ENCODE peak calls at places on chromosome 22, in nine cellular contexts. L, U, V, I, T, R, G, X and W are unnamed samples.

GRCh38 chr22:37053310-37054077 is 2.0 kb downstream of the KCTD17 start:
- DNase-seq in L (no peak), U (no peak), V (no peak), I (no peak), T (no peak), R (peak), G (no peak), X (no peak), W (no peak)

GRCh38 chr22:35783943-35784614 is 66.4 kb downstream of the APOL5 start:
- DNase-seq in L (peak), U (no peak), V (no peak), I (no peak), T (no peak), R (no peak), G (peak), X (no peak), W (peak)

GRCh38 chr22:36246718-36247117 is 6.2 kb upstream of the APOL1 start:
- DNase-seq in L (no peak), U (no peak), V (no peak), I (no peak), T (no peak), R (no peak), G (no peak), X (no peak), W (no peak)

GRCh38 chr22:17260291-17260690 is 41.1 kb upstream of the ADA2 start:
- DNase-seq in L (no peak), U (no peak), V (no peak), I (no peak), T (no peak), R (no peak), G (no peak), X (no peak), W (no peak)

GRCh38 chr22:33841281-33842005 is 78.8 kb downstream of the LARGE1 start:
- DNase-seq in L (no peak), U (no peak), V (no peak), I (no peak), T (no peak), R (no peak), G (no peak), X (no peak), W (no peak)

GRCh38 chr22:32539631-32540449 is 65.2 kb downstream of the FBXO7 start:
- DNase-seq in L (peak), U (no peak), V (no peak), I (no peak), T (no peak), R (no peak), G (no peak), X (no peak), W (no peak)

GRCh38 chr22:35961480-35961902 is 67.1 kb downstream of the RBFOX2 start:
- DNase-seq in L (peak), U (no peak), V (peak), I (peak), T (no peak), R (peak), G (peak), X (peak), W (peak)

GRCh38 chr22:30268331-30268730 is 1.7 kb upstream of the OSM start:
- DNase-seq in L (no peak), U (no peak), V (no peak), I (no peak), T (no peak), R (no peak), G (no peak), X (no peak), W (no peak)

GRCh38 chr22:48140261-48140660 is 1377.8 kb downstream of the TBC1D22A start:
- DNase-seq in L (no peak), U (no peak), V (no peak), I (no peak), T (no peak), R (no peak), G (no peak), X (no peak), W (no peak)

GRCh38 chr22:48496226-48496845 is 1331.3 kb downstream of the BRD1 start:
- DNase-seq in L (no peak), U (no peak), V (no peak), I (no peak), T (no peak), R (peak), G (no peak), X (no peak), W (no peak)

GRCh38 chr22:32480238-32480637 is 5.6 kb downstream of the FBXO7 start:
- DNase-seq in L (no peak), U (no peak), V (no peak), I (no peak), T (no peak), R (no peak), G (no peak), X (no peak), W (no peak)

GRCh38 chr22:33361581-33361980 is 303.4 kb upstream of the SYN3 start:
- DNase-seq in L (peak), U (no peak), V (no peak), I (no peak), T (no peak), R (no peak), G (no peak), X (peak), W (no peak)

GRCh38 chr22:47176573-47177333 is 414.3 kb downstream of the TBC1D22A start:
- DNase-seq in L (no peak), U (no peak), V (peak), I (no peak), T (no peak), R (peak), G (no peak), X (no peak), W (no peak)

GRCh38 chr22:36303874-36304273 is 50.9 kb downstream of the APOL1 start:
- DNase-seq in L (no peak), U (no peak), V (no peak), I (no peak), T (no peak), R (no peak), G (no peak), X (no peak), W (no peak)

GRCh38 chr22:44099696-44100095 is 75.6 kb downstream of the PARVB start:
- DNase-seq in L (no peak), U (no peak), V (no peak), I (no peak), T (no peak), R (no peak), G (no peak), X (no peak), W (no peak)

GRCh38 chr22:48004038-48004437 is 1241.6 kb downstream of the TBC1D22A start:
- DNase-seq in L (no peak), U (no peak), V (no peak), I (no peak), T (no peak), R (no peak), G (no peak), X (no peak), W (no peak)

GRCh38 chr22:22171357-22172218 is 73.0 kb upstream of the VPREB1 start:
- DNase-seq in L (no peak), U (no peak), V (no peak), I (no peak), T (no peak), R (no peak), G (no peak), X (peak), W (no peak)

GRCh38 chr22:31829505-31829904 is 75.7 kb downstream of the DEPDC5 start:
- DNase-seq in L (peak), U (no peak), V (no peak), I (no peak), T (no peak), R (no peak), G (peak), X (no peak), W (peak)

GRCh38 chr22:37483594-37484114 is 2.5 kb downstream of the MFNG start:
- DNase-seq in L (peak), U (no peak), V (no peak), I (no peak), T (no peak), R (no peak), G (no peak), X (no peak), W (no peak)

GRCh38 chr22:37331034-37331428 is 48.7 kb downstream of the CYTH4 start:
- DNase-seq in L (peak), U (no peak), V (no peak), I (no peak), T (no peak), R (peak), G (no peak), X (no peak), W (no peak)

GRCh38 chr22:37499789-37500188 is 13.6 kb upstream of the MFNG start:
- DNase-seq in L (no peak), U (no peak), V (no peak), I (no peak), T (no peak), R (no peak), G (no peak), X (no peak), W (no peak)

GRCh38 chr22:30325065-30325720 is 1.5 kb downstream of the TBC1D10A start:
- DNase-seq in L (peak), U (no peak), V (peak), I (peak), T (no peak), R (no peak), G (no peak), X (peak), W (peak)

GRCh38 chr22:36184433-36185035 is 17.1 kb downstream of the APOL4 start:
- DNase-seq in L (peak), U (no peak), V (peak), I (no peak), T (no peak), R (no peak), G (no peak), X (no peak), W (no peak)

GRCh38 chr22:46749682-46750529 is 11.9 kb upstream of the CERK start:
- DNase-seq in L (no peak), U (no peak), V (no peak), I (no peak), T (no peak), R (no peak), G (no peak), X (no peak), W (no peak)

GRCh38 chr22:37019309-37020191 is at the start of the genes MPST and TST:
- DNase-seq in L (peak), U (peak), V (peak), I (peak), T (peak), R (peak), G (no peak), X (peak), W (no peak)

GRCh38 chr22:37661160-37661924 is 2.8 kb downstream of the PDXP start:
- DNase-seq in L (peak), U (no peak), V (no peak), I (no peak), T (no peak), R (no peak), G (no peak), X (peak), W (no peak)

GRCh38 chr22:31083377-31083768 is 2.3 kb downstream of the SMTN start:
- DNase-seq in L (no peak), U (peak), V (no peak), I (no peak), T (no peak), R (no peak), G (no peak), X (no peak), W (no peak)

GRCh38 chr22:18056802-18057474 is 20.9 kb upstream of the PEX26 start:
- DNase-seq in L (no peak), U (no peak), V (no peak), I (no peak), T (no peak), R (no peak), G (no peak), X (no peak), W (no peak)

GRCh38 chr22:17794726-17795125 is 20.5 kb upstream of the BID start:
- DNase-seq in L (no peak), U (no peak), V (no peak), I (no peak), T (no peak), R (no peak), G (no peak), X (no peak), W (no peak)

GRCh38 chr22:37898441-37899181 is 7.5 kb upstream of the MICALL1 start:
- DNase-seq in L (peak), U (peak), V (no peak), I (peak), T (no peak), R (peak), G (no peak), X (peak), W (no peak)

GRCh38 chr22:43483266-43483665 is 71.5 kb downstream of the MPPED1 start:
- DNase-seq in L (no peak), U (no peak), V (no peak), I (no peak), T (no peak), R (no peak), G (no peak), X (no peak), W (no peak)

DNA sequence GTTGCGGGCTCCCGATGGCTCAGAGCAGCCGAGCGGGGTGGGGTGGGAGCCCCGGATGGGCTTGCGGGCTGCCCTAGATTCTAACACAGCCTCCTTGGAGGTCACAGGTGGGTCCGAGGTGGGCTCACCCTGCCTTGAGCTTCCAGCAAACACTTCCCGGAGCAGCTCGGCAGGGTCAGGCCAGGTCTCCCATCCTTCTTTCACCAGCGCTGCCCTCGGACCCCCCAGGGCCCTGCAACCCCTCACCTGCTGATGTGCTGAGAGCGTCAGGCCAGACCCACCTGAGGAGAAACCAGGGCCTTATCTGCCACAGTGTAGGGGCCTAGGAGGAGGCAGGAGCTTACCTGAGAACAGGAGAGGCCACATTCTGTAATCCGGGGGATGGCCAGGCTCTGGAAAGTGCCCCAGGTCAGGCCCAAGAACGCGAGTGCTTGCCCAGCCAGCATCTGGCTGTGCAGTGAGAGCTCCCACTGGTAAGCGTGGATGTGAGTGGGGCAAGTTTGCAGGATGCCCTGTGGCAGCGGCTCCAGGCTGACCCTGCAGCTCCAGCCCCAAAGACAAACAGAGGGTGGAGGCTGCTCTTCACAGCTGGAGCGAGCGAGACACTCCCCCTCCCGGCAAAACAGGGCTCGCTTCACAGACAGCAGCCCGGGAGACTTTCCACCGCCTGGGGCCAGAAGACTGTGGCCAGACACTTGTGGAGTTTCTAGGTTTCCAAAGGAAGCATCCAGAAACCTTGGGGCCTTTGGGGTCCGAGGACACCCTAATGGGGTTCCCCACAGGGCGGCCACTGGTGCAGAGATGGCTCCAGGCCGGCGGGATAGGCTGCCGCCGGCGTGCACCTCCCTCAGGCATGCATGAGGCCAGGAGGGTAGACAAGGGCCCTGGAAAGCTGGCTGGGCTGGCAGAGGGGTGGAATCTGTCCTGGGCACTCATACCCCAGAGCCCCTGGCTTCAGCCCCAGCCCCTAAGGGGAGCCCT is at the start of gene IL17REL:
- DNase-seq in L (no peak), U (no peak), V (peak), I (no peak), T (no peak), R (no peak), G (no peak), X (no peak), W (no peak)
- TF ChIP-seq CTCF in L (peak), U (no peak), V (no peak), I (no peak), T (no peak), R (no peak), G (peak), X (no peak), W (peak)

GRCh38 chr22:38925571-38926041 is 31.8 kb upstream of the APOBEC3A start:
- DNase-seq in L (peak), U (no peak), V (no peak), I (peak), T (no peak), R (no peak), G (no peak), X (no peak), W (no peak)

GRCh38 chr22:38924197-38924952 is 33.0 kb upstream of the APOBEC3A start:
- DNase-seq in L (peak), U (peak), V (peak), I (peak), T (no peak), R (no peak), G (peak), X (no peak), W (peak)

GRCh38 chr22:38921126-38921525 is 36.3 kb upstream of the APOBEC3A start:
- DNase-seq in L (no peak), U (peak), V (no peak), I (peak), T (no peak), R (no peak), G (no peak), X (no peak), W (no peak)

GRCh38 chr22:38921801-38922200 is 35.6 kb upstream of the APOBEC3A start:
- DNase-seq in L (no peak), U (no peak), V (no peak), I (no peak), T (no peak), R (no peak), G (no peak), X (no peak), W (no peak)

GRCh38 chr22:38923463-38924196 is 33.8 kb upstream of the APOBEC3A start:
- DNase-seq in L (peak), U (peak), V (peak), I (peak), T (no peak), R (peak), G (peak), X (peak), W (peak)
- H3K4me3 ChIP-seq in L (peak), U (no peak), V (peak), I (no peak), T (no peak), R (peak), G (peak), X (no peak), W (peak)

DNA sequence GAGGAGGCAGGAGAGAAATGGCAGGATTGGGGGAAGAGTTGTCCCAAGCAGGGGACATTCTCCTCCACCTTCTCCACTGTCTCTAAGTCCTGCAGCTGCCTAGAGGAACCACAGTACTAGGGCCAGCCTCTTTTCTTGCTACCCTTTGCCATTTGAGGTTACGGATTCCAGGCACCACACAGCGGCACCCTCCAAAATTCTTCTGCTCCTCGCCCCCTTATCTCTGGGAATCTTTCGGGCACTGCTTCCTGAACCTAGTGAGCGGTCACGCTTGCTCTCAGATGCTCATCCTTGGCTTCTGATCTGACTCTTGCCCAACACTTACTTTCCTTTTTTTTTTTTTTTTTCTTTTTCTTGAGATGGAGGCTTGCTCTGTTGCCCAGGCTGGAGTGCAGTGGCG is 26.6 kb upstream of the XBP1 start:
- DNase-seq in L (no peak), U (no peak), V (no peak), I (no peak), T (no peak), R (no peak), G (no peak), X (no peak), W (no peak)
- TF ChIP-seq CTCF in L (no peak), U (no peak), V (no peak), I (no peak), T (no peak), R (no peak), G (no peak), X (no peak), W (no peak)

GRCh38 chr22:41237036-41237706 is 3.6 kb downstream of the CHADL start:
- DNase-seq in L (no peak), U (no peak), V (no peak), I (no peak), T (no peak), R (no peak), G (no peak), X (peak), W (no peak)
- H3K4me3 ChIP-seq in L (no peak), U (no peak), V (peak), I (peak), T (peak), R (peak), G (peak), X (peak), W (peak)

GRCh38 chr22:42016111-42016510 is 17.5 kb downstream of the WBP2NL start:
- DNase-seq in L (no peak), U (no peak), V (no peak), I (no peak), T (no peak), R (no peak), G (no peak), X (no peak), W (no peak)

GRCh38 chr22:42018224-42018623 is 19.6 kb downstream of the WBP2NL start:
- DNase-seq in L (no peak), U (no peak), V (no peak), I (no peak), T (no peak), R (no peak), G (no peak), X (no peak), W (no peak)

GRCh38 chr22:42007922-42008321 is 9.3 kb downstream of the WBP2NL start:
- DNase-seq in L (no peak), U (no peak), V (no peak), I (no peak), T (no peak), R (no peak), G (no peak), X (no peak), W (no peak)

GRCh38 chr22:42010778-42011177 is 12.2 kb downstream of the WBP2NL start:
- DNase-seq in L (no peak), U (no peak), V (no peak), I (no peak), T (no peak), R (no peak), G (no peak), X (no peak), W (no peak)

DNA sequence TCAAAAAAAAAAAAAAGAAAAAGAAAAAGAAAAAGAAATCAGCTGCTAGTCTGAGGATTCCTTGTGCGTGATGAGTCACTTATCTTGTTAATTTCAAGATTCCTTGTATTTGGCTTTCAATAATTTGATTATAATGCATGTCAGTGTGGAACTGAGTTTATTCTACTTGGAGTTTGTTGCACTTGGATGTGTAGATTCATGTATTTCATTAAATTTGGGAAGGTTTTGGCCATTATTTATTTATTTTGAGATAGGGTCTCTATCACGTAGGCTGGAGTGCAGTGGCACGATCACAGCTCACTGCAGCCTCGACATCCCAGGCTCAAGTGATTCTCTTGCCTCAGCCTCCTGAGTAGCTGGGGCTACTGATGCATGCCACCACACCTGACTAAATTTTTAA is 14.8 kb downstream of the WBP2NL start:
- DNase-seq in L (no peak), U (no peak), V (no peak), I (no peak), T (no peak), R (no peak), G (no peak), X (no peak), W (no peak)
- TF ChIP-seq CTCF in L (no peak), U (no peak), V (no peak), I (no peak), T (no peak), R (no peak), G (no peak), X (no peak), W (no peak)

DNA sequence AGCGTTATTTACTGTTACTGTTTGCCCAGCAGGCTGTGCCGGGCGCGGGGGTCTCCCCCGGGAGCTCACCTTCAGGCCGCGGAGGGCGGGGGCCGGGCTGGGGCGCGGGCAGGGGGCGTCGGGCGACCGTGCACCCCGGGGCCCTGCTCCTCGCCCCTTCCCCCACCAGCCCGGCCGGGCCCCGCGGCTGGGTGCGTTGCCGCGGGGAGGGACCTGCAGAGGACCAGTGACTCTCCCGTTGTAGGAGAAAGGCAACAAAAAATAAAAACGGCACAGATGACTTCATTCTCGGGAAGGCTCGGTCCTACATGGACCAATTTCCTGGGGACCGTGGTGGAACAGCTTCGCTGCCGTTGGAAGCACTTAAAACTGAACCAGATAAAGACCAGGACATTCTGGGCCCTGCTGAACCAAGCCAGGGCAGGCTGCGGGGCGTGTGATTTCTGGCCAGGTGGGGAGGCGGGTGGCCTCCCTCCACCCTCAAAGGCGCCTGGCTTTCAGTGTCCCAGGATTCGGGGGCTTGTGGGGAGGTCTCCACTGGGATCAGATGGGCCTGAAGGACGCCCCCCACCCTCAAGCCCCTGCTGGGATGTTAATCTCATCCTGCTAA is 57.3 kb downstream of the IGLL1 start:
- DNase-seq in L (peak), U (no peak), V (no peak), I (no peak), T (no peak), R (peak), G (no peak), X (peak), W (no peak)
- H3K4me3 ChIP-seq in L (no peak), U (no peak), V (no peak), I (no peak), T (no peak), R (peak), G (no peak), X (peak), W (no peak)